ENCODE peak calls at places on chromosomes 2 and 18, in six cellular contexts. I is activated T-cell treated with anti-CD3 and anti-CD28 coated beads for 48 hours, T is GM12865, G is skeletal muscle cell, Z is T1000, O is hepatic stellate cell. M is an unnamed sample.

GRCh38 chr2:157509755-157510154 is 65.9 kb upstream of the CYTIP start:
- DNase-seq in I (no peak), T (no peak), G (no peak), Z (no peak), O (no peak), M (no peak)

GRCh38 chr2:217113496-217113895 is 253.6 kb upstream of the TNP1 start:
- DNase-seq in I (no peak), T (no peak), G (no peak), Z (no peak), O (no peak), M (no peak)

GRCh38 chr2:233705911-233706506 is 6.7 kb upstream of the UGT1A5 start:
- DNase-seq in I (no peak), T (no peak), G (no peak), Z (no peak), O (no peak), M (no peak)

GRCh38 chr2:15259356-15259756 is 301.8 kb downstream of the NBAS start:
- DNase-seq in I (no peak), T (no peak), G (no peak), Z (no peak), O (no peak), M (no peak)

GRCh38 chr2:74567862-74568261 is 13.3 kb downstream of the DOK1 start:
- DNase-seq in I (no peak), T (no peak), G (peak; percentile 77), Z (no peak), O (peak; percentile 32), M (no peak)

GRCh38 chr18:9994701-9995100 is 80.9 kb downstream of the VAPA start:
- DNase-seq in I (no peak), T (no peak), G (no peak), Z (no peak), O (no peak), M (no peak)

GRCh38 chr2:107259011-107259410 is 373.0 kb upstream of the ST6GAL2 start:
- DNase-seq in I (no peak), T (no peak), G (no peak), Z (no peak), O (no peak), M (no peak)

GRCh38 chr2:58387701-58388100 is 146.6 kb upstream of the FANCL start:
- DNase-seq in I (no peak), T (no peak), G (no peak), Z (no peak), O (no peak), M (no peak)